ENCODE peak calls at places on chromosomes 4 and X, in four cellular contexts. Y is HCT116, F is GM23338, C is H1. K is an unnamed sample.

GRCh38 chr4:134544303-134544761 is 342.7 kb upstream of the PABPC4L start:
- DNase-seq in Y (peak; percentile 23), F (peak; percentile 9), C (no peak), K (peak; percentile 69)

GRCh38 chr4:24693636-24694035 is 101.7 kb upstream of the SOD3 start:
- DNase-seq in Y (no peak), F (no peak), C (no peak), K (peak; percentile 15)

GRCh38 chrX:3244955-3245354 is 101.5 kb downstream of the MXRA5 start:
- DNase-seq in Y (no peak), F (no peak), C (no peak), K (no peak)

GRCh38 chrX:120251471-120252011 is 929 bp downstream of the ZBTB33 start:
- DNase-seq in Y (no peak), F (peak; percentile 32), C (no peak), K (peak; percentile 12)

GRCh38 chr4:73193155-73193554 is 65.4 kb downstream of the ANKRD17 start:
- DNase-seq in Y (no peak), F (no peak), C (no peak), K (no peak)

GRCh38 chrX:101410461-101410860 is 2.4 kb downstream of the HNRNPH2 start:
- DNase-seq in Y (no peak), F (no peak), C (no peak), K (no peak)

GRCh38 chr4:124713213-124713592 is 671 bp upstream of the ANKRD50 start:
- DNase-seq in Y (peak; percentile 79), F (no peak), C (peak; percentile 33), K (peak; percentile 73)

GRCh38 chr4:88275516-88275915 is 8.8 kb downstream of the PPM1K start:
- DNase-seq in Y (no peak), F (no peak), C (no peak), K (no peak)

GRCh38 chr4:70747874-70748273 is 26.1 kb downstream of the RUFY3 start:
- DNase-seq in Y (no peak), F (no peak), C (no peak), K (peak; percentile 26)

GRCh38 chrX:79268788-79269187 is 98.3 kb downstream of the ITM2A start:
- DNase-seq in Y (no peak), F (no peak), C (no peak), K (no peak)
- TF ChIP-seq EZH2 in Y (no peak), F (no peak), C (no peak), K (no peak)

GRCh38 chr4:140497428-140497775 is 691 bp downstream of the MGAT4D start:
- DNase-seq in Y (no peak), F (no peak), C (no peak), K (no peak)

GRCh38 chr4:140497776-140498636 is at the start of gene MGAT4D:
- DNase-seq in Y (no peak), F (peak; percentile 73), C (no peak), K (no peak)
- TF ChIP-seq EZH2 in Y (no peak), F (peak; percentile 53), C (peak; percentile 80), K (peak; percentile 89)

DNA sequence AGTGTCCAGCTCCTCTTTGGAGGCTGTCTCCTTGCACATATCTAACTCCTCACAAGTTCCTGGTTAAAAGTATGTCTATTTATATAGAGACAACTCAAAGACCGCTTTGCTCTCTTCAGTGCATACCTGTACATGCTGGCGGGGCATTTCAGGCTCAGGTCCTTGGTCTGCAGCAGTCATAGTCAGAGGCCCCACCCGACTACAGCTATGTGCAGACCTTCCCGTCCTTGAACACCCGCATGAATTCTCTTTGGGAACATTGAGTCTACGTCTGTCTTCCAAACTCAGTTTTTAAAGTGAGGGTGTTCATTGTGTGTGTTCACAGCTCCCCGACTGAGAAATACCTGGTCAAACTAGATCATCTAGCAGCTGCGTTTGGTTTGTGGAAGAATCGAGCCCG is 4.2 kb downstream of the BCOR start:
- DNase-seq in Y (no peak), F (no peak), C (no peak), K (no peak)
- TF ChIP-seq EZH2 in Y (no peak), F (no peak), C (no peak), K (no peak)

GRCh38 chrX:53321943-53322497 is 40.6 kb upstream of the IQSEC2 start:
- DNase-seq in Y (no peak), F (no peak), C (no peak), K (no peak)

GRCh38 chrX:53321216-53321942 is 40.0 kb upstream of the IQSEC2 start:
- DNase-seq in Y (no peak), F (peak; percentile 22), C (no peak), K (no peak)

GRCh38 chrX:53318766-53319353 is 37.5 kb upstream of the IQSEC2 start:
- DNase-seq in Y (no peak), F (peak; percentile 28), C (no peak), K (no peak)

GRCh38 chrX:53320543-53321215 is 39.3 kb upstream of the IQSEC2 start:
- DNase-seq in Y (no peak), F (peak; percentile 15), C (no peak), K (no peak)

GRCh38 chrX:53319614-53320542 is 38.5 kb upstream of the IQSEC2 start:
- DNase-seq in Y (no peak), F (no peak), C (no peak), K (no peak)
- TF ChIP-seq EZH2 in Y (no peak), F (no peak), C (no peak), K (no peak)

DNA sequence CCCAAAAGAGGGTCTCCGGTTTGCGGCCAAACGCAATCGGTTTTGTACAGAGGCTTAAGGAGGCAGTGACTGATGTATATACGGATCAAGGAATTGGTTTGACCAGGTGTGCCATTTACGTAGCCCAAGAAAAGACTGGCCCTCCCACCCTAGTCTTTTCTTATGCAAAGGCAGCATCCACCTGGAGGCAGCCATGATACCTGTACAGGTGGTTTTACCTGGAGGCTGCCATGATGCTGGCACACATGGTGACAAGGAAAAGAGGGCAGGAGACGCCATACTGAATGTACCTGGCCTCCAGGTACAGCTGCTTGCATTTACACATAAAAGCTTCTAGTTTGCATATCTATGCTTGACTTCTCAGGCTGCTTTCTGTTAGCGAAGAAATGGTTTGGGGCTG is 917.7 kb upstream of the INTU start:
- DNase-seq in Y (no peak), F (peak; percentile 33), C (no peak), K (no peak)
- TF ChIP-seq EZH2 in Y (no peak), F (no peak), C (no peak), K (no peak)

DNA sequence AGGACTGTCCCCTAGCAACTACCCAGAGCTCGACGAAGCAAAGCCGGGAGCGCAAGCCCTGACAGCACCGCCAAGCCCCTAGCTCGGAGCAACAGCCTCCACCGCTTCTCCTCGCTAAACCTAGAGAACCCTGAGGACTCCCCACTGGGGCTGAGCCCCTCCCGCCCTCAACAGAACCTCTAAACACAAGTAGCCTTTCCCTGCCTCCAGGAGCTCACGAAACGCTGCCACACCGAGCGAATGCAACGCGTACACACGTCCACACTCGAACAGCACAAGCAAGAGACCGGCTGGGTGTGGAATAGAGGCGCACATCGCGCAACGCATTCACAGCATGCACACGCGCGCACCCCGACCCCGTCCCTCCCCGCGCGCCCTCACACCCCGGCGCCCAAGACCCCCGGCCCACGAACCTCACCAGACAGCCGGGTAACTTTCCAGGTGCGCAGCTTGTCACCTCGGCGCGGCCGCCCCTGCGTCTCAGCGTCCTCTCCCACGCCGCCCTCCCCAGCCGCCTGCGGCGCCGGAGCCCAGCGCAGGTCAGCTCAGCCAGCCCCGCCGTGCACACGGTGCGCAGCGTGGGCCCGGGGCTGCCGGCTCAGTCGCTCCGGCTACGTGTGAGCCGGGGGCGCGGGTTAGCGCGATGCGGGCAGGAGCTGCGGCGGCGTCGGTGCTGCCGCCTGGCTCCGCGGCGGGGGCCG is 354 bp downstream of the PRKG2 start:
- DNase-seq in Y (no peak), F (peak; percentile 78), C (no peak), K (peak; percentile 6)
- TF ChIP-seq EZH2 in Y (no peak), F (no peak), C (peak; percentile 82), K (peak; percentile 72)

GRCh38 chr4:110621839-110622751 is 782 bp downstream of the PITX2 start:
- DNase-seq in Y (no peak), F (peak; percentile 66), C (no peak), K (no peak)

GRCh38 chr4:110619001-110619350 is 3.9 kb downstream of the PITX2 start:
- DNase-seq in Y (no peak), F (no peak), C (no peak), K (no peak)

GRCh38 chr4:110621328-110621812 is 1.5 kb downstream of the PITX2 start:
- DNase-seq in Y (no peak), F (peak; percentile 21), C (no peak), K (no peak)

GRCh38 chr4:110619401-110620247 is 3.3 kb downstream of the PITX2 start:
- DNase-seq in Y (no peak), F (peak; percentile 82), C (no peak), K (no peak)

DNA sequence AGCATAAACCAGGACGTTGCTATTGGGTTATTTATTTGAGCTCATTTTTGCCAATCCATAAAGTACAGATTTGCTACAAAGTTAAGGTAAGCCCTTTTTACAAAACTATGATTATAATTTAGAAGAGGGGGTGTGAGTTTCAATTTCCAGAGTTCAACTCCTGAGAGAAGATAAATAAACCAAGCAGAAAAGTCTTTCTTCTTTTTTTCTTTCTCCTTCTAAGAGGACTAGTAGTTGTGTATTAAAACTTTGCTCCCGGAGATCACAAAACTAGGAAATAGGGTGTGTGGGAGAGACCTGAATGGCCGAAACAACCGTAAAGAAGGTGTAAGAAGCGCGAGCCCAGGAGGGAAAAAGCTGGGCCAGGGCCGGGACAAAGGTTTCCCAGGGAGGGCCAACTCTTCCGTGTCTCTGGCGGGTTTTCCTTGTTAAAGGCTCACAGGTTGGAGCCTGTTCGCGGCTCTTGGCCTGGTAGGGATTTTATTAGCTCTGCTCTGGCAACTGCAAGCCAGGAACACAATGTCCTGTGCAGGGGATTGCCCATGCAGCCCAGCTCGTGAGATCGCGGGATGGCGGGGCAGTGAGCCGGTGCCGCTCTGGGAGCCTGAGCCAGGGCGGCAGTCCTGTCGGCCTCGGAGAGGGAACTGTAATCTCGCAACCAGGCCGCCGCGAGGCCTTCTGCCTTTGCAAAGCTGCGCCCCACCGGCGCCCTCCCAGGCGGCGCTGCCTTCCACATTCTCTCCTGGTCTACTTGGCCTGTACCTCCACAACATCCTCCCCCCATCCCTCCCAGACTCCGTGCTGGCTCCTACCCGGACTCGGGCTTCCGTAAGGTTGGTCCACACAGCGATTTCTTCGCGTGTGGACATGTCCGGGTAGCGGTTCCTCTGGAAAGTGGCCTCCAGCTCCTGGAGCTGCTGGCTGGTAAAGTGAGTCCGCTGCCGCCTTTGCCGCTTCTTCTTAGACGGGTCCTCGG is 2.2 kb downstream of the PITX2 start:
- DNase-seq in Y (no peak), F (peak; percentile 88), C (no peak), K (peak; percentile 11)
- TF ChIP-seq EZH2 in Y (no peak), F (peak; percentile 72), C (peak; percentile 80), K (peak; percentile 87)

DNA sequence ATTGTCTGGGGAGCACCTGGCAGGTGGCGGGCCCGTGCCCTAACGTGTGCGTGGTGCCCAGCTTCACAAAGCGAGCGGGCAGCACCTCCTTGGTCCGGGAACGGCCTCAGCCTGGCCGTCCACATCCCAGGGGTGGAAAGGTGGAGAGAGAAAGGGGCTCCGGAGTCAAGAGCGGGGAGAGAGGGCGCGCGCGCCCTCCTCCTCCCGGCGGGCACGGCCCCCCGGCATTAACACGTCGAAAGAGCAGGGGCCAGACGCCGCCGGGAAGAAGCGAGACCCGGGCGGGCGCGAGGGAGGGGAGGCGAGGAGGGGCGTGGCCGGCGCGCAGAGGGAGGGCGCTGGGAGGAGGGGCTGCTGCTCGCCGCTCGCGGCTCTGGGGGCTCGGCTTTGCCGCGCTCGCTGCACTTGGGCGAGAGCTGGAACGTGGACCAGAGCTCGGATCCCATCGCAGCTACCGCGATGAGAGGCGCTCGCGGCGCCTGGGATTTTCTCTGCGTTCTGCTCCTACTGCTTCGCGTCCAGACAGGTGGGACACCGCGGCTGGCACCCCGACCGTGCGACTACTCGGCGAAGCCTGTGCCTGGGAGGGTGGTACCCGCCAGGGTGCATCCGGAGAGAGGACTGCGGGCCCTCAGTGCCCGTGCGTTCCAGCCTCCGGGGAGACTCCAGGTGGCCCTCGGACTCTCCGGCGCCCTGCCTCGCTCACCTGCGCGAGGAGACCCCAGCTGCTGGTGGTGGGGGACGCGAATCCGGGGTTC is at the start of gene KIT:
- DNase-seq in Y (no peak), F (peak; percentile 93), C (peak; percentile 66), K (no peak)
- TF ChIP-seq EZH2 in Y (no peak), F (no peak), C (no peak), K (peak; percentile 76)

GRCh38 chr4:41865306-41865980 is 69.8 kb upstream of the TMEM33 start:
- DNase-seq in Y (no peak), F (peak; percentile 69), C (no peak), K (no peak)
- TF ChIP-seq EZH2 in Y (no peak), F (peak; percentile 58), C (no peak), K (peak; percentile 18)

K was measured in astrocyte.